ENCODE peak calls at places on chromosomes 4 and X, in five cellular contexts. O is NCI-H345; P is MV-4-11; Q is activated naive CD4-positive, alpha-beta T cell treated with Interleukin-2 at 50 U/mL for 16 hours; M is neural progenitor cell. F is an unnamed sample.

GRCh38 chr4:156815717-156816319 is 155.8 kb downstream of the PDGFC start:
- DNase-seq in O (peak), P (no peak), M (no peak), Q (no peak), F (peak)

GRCh38 chrX:119646515-119646914 is 40.3 kb upstream of the NKRF start:
- DNase-seq in P (no peak), O (no peak), Q (no peak), M (no peak), F (no peak)

GRCh38 chr4:22719218-22719617 is 26.5 kb downstream of the GBA3 start:
- DNase-seq in Q (no peak), O (no peak), P (no peak), M (no peak), F (peak)

GRCh38 chr4:88599298-88599697 is 7.0 kb downstream of the HERC3 start:
- DNase-seq in O (no peak), M (no peak), Q (no peak), P (no peak), F (no peak)

GRCh38 chr4:16627999-16628398 is 270.4 kb downstream of the LDB2 start:
- DNase-seq in M (no peak), P (no peak), Q (no peak), O (no peak), F (no peak)

GRCh38 chr4:77156912-77157858 is at the start of gene CCNG2:
- DNase-seq in P (no peak), O (peak), Q (peak), M (peak), F (peak)

GRCh38 chr4:7960790-7961655 is 21.4 kb upstream of the AFAP1 start:
- DNase-seq in O (no peak), P (peak), Q (peak), M (no peak), F (no peak)

GRCh38 chr4:168800926-168801325 is 209.1 kb downstream of the CBR4 start:
- DNase-seq in O (no peak), Q (no peak), M (no peak), P (no peak), F (no peak)